ENCODE peak calls at places on chromosomes 7 and 10, in six cellular contexts. One of them, this sample, is unnamed.

GRCh38 chr10:123393170-123393569 is 239.0 kb downstream of the BUB3 start:
- DNase-seq in pancreas: no peak
- DNase-seq in colonic mucosa: no peak
- DNase-seq in HepG2: no peak
- DNase-seq in psoas muscle: no peak
- DNase-seq in fibroblast of lung: no peak
- DNase-seq in this sample: no peak

GRCh38 chr10:10794056-10794455 is 223.6 kb upstream of the CELF2 start:
- DNase-seq in colonic mucosa: no peak
- DNase-seq in psoas muscle: no peak
- DNase-seq in fibroblast of lung: no peak
- DNase-seq in HepG2: no peak
- DNase-seq in pancreas: no peak
- DNase-seq in this sample: no peak

GRCh38 chr7:158602041-158602440 is 14.4 kb upstream of the PTPRN2 start:
- DNase-seq in HepG2: no peak
- DNase-seq in colonic mucosa: no peak
- DNase-seq in pancreas: no peak
- DNase-seq in psoas muscle: no peak
- DNase-seq in fibroblast of lung: no peak
- DNase-seq in this sample: no peak

GRCh38 chr7:77460057-77460486 is 43.9 kb upstream of the GSAP start:
- DNase-seq in HepG2: peak; percentile 80
- DNase-seq in pancreas: no peak
- DNase-seq in fibroblast of lung: no peak
- DNase-seq in colonic mucosa: peak; percentile 39
- DNase-seq in psoas muscle: no peak
- DNase-seq in this sample: no peak

GRCh38 chr10:1100143-1100542 is 44.0 kb downstream of the WDR37 start:
- DNase-seq in colonic mucosa: no peak
- DNase-seq in psoas muscle: no peak
- DNase-seq in pancreas: no peak
- DNase-seq in HepG2: no peak
- DNase-seq in fibroblast of lung: no peak
- DNase-seq in this sample: no peak

GRCh38 chr7:7693881-7694280 is 24.5 kb downstream of the RPA3 start:
- DNase-seq in psoas muscle: no peak
- DNase-seq in pancreas: no peak
- DNase-seq in fibroblast of lung: peak; percentile 71
- DNase-seq in colonic mucosa: no peak
- DNase-seq in HepG2: peak; percentile 69
- DNase-seq in this sample: no peak

GRCh38 chr10:48463318-48464003 is 141.4 kb downstream of the ARHGAP22 start:
- DNase-seq in fibroblast of lung: peak; percentile 55
- DNase-seq in colonic mucosa: peak; percentile 8
- DNase-seq in psoas muscle: no peak
- DNase-seq in HepG2: no peak
- DNase-seq in pancreas: no peak
- DNase-seq in this sample: peak; percentile 41

GRCh38 chr10:101925027-101925426 is 81.4 kb upstream of the KCNIP2 start:
- DNase-seq in fibroblast of lung: no peak
- DNase-seq in pancreas: no peak
- DNase-seq in colonic mucosa: no peak
- DNase-seq in psoas muscle: no peak
- DNase-seq in HepG2: no peak
- DNase-seq in this sample: no peak

GRCh38 chr7:47580811-47581331 is 1.0 kb downstream of the TNS3 start:
- DNase-seq in fibroblast of lung: peak; percentile 36
- DNase-seq in HepG2: peak; percentile 12
- DNase-seq in colonic mucosa: no peak
- DNase-seq in psoas muscle: no peak
- DNase-seq in pancreas: peak; percentile 43
- DNase-seq in this sample: no peak

GRCh38 chr7:82674319-82674718 is 230.7 kb upstream of the CACNA2D1 start:
- DNase-seq in HepG2: no peak
- DNase-seq in pancreas: no peak
- DNase-seq in fibroblast of lung: peak; percentile 49
- DNase-seq in psoas muscle: no peak
- DNase-seq in colonic mucosa: no peak
- DNase-seq in this sample: no peak

GRCh38 chr10:34327184-34327583 is 487.9 kb downstream of the PARD3 start:
- DNase-seq in HepG2: no peak
- DNase-seq in psoas muscle: no peak
- DNase-seq in colonic mucosa: no peak
- DNase-seq in fibroblast of lung: no peak
- DNase-seq in pancreas: no peak
- DNase-seq in this sample: no peak

GRCh38 chr10:126187399-126187798 is 200.9 kb downstream of the ADAM12 start:
- DNase-seq in HepG2: no peak
- DNase-seq in colonic mucosa: no peak
- DNase-seq in fibroblast of lung: no peak
- DNase-seq in pancreas: no peak
- DNase-seq in psoas muscle: no peak
- DNase-seq in this sample: no peak

GRCh38 chr10:70685461-70685911 is 13.2 kb downstream of the ADAMTS14 start:
- DNase-seq in fibroblast of lung: no peak
- DNase-seq in pancreas: no peak
- DNase-seq in HepG2: peak; percentile 53
- DNase-seq in psoas muscle: no peak
- DNase-seq in colonic mucosa: no peak
- DNase-seq in this sample: no peak

GRCh38 chr10:120505056-120505455 is 48.0 kb downstream of the PLPP4 start:
- DNase-seq in HepG2: no peak
- DNase-seq in fibroblast of lung: no peak
- DNase-seq in pancreas: no peak
- DNase-seq in colonic mucosa: no peak
- DNase-seq in psoas muscle: no peak
- DNase-seq in this sample: no peak
- H3K27ac ChIP-seq in HepG2: no peak overlapping the region
- H3K27ac ChIP-seq in fibroblast of lung: no peak overlapping the region
- H3K27ac ChIP-seq in pancreas: no peak overlapping the region
- H3K27ac ChIP-seq in colonic mucosa: no peak overlapping the region
- H3K27ac ChIP-seq in psoas muscle: no peak overlapping the region
- H3K27ac ChIP-seq in this sample: no peak overlapping the region

GRCh38 chr10:5810235-5810634 is 3.0 kb downstream of the GDI2 start:
- DNase-seq in colonic mucosa: no peak
- DNase-seq in psoas muscle: no peak
- DNase-seq in HepG2: no peak
- DNase-seq in fibroblast of lung: no peak
- DNase-seq in pancreas: no peak
- DNase-seq in this sample: no peak

GRCh38 chr10:5812283-5813090 is 747 bp downstream of the GDI2 start:
- DNase-seq in fibroblast of lung: no peak
- DNase-seq in colonic mucosa: peak; percentile 52
- DNase-seq in psoas muscle: peak; percentile 74
- DNase-seq in HepG2: no peak
- DNase-seq in pancreas: peak; percentile 62
- DNase-seq in this sample: peak; percentile 25

GRCh38 chr10:5811387-5811821 is 1.8 kb downstream of the GDI2 start:
- DNase-seq in fibroblast of lung: peak; percentile 60
- DNase-seq in HepG2: peak; percentile 18
- DNase-seq in colonic mucosa: peak; percentile 20
- DNase-seq in pancreas: no peak
- DNase-seq in psoas muscle: no peak
- DNase-seq in this sample: no peak

GRCh38 chr10:5806745-5807144 is 6.5 kb downstream of the GDI2 start:
- DNase-seq in colonic mucosa: no peak
- DNase-seq in psoas muscle: no peak
- DNase-seq in HepG2: peak; percentile 55
- DNase-seq in fibroblast of lung: no peak
- DNase-seq in pancreas: no peak
- DNase-seq in this sample: no peak

GRCh38 chr10:5809541-5810154 is 3.6 kb downstream of the GDI2 start:
- DNase-seq in pancreas: no peak
- DNase-seq in psoas muscle: no peak
- DNase-seq in HepG2: peak; percentile 29
- DNase-seq in colonic mucosa: no peak
- DNase-seq in fibroblast of lung: no peak
- DNase-seq in this sample: no peak
- H3K4me3 ChIP-seq in pancreas: no peak overlapping the region
- H3K4me3 ChIP-seq in psoas muscle: peak overlapping the region; percentile 95
- H3K4me3 ChIP-seq in HepG2: peak overlapping the region; percentile 28
- H3K4me3 ChIP-seq in colonic mucosa: no peak overlapping the region
- H3K4me3 ChIP-seq in fibroblast of lung: peak overlapping the region; percentile 87
- H3K4me3 ChIP-seq in this sample: no peak overlapping the region

GRCh38 chr10:117075064-117075463 is 63.0 kb downstream of the VAX1 start:
- DNase-seq in HepG2: no peak
- DNase-seq in colonic mucosa: no peak
- DNase-seq in pancreas: no peak
- DNase-seq in psoas muscle: no peak
- DNase-seq in fibroblast of lung: no peak
- DNase-seq in this sample: no peak

GRCh38 chr10:117074621-117075020 is 63.4 kb downstream of the VAX1 start:
- DNase-seq in colonic mucosa: peak; percentile 31
- DNase-seq in psoas muscle: no peak
- DNase-seq in fibroblast of lung: no peak
- DNase-seq in HepG2: peak; percentile 3
- DNase-seq in pancreas: no peak
- DNase-seq in this sample: no peak

GRCh38 chr10:117078168-117078837 is 59.8 kb downstream of the VAX1 start:
- DNase-seq in psoas muscle: no peak
- DNase-seq in HepG2: no peak
- DNase-seq in fibroblast of lung: no peak
- DNase-seq in pancreas: no peak
- DNase-seq in colonic mucosa: no peak
- DNase-seq in this sample: no peak
- TF ChIP-seq CTCF in psoas muscle: no peak
- TF ChIP-seq CTCF in HepG2: no peak
- TF ChIP-seq CTCF in fibroblast of lung: no peak
- TF ChIP-seq CTCF in pancreas: no peak
- TF ChIP-seq CTCF in colonic mucosa: no peak
- TF ChIP-seq CTCF in this sample: no peak

DNA sequence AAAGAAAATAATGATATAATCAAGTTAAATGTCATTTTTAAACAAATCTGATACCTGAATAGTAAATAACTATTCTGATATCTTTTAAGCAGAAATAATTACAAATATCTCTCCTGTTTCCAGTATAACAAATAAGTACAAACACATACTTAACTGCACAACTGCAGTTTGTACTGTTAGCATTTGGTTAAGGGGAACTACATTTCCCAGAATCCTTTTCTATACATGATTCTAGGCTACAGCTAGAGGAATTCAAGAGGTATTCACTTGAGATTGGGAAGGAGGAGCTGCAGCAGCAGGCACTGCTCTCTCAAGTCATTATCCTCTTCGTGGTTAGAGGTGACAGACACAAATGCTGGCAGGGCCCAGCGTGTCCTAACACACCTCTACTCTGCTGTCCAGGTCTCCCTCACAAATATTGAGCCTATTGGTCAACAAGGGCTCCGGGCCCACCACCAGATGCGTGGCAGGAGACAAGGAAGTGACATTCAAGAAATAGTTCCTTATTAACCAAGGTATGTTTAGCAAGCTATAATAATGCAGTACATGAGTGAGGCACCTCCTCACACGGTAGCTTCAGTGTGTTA is 255.1 kb upstream of the MKLN1 start:
- DNase-seq in HepG2: no peak
- DNase-seq in fibroblast of lung: peak; percentile 40
- DNase-seq in pancreas: no peak
- DNase-seq in colonic mucosa: no peak
- DNase-seq in psoas muscle: no peak
- DNase-seq in this sample: no peak
- H3K27ac ChIP-seq in HepG2: no peak overlapping the region
- H3K27ac ChIP-seq in fibroblast of lung: peak overlapping the region; percentile 73
- H3K27ac ChIP-seq in pancreas: peak overlapping the region; percentile 85
- H3K27ac ChIP-seq in colonic mucosa: peak overlapping the region; percentile 22
- H3K27ac ChIP-seq in psoas muscle: peak overlapping the region; percentile 72
- H3K27ac ChIP-seq in this sample: peak overlapping the region; percentile 82